ENCODE peak calls at places on chromosome 6, in seven cellular contexts. S, E, V, T, K, R and J are unnamed samples.

GRCh38 chr6:79949235-79949634 is 1.9 kb upstream of the ELOVL4 start:
- DNase-seq in S (peak; percentile 7), E (peak; percentile 45), T (peak; percentile 85), K (peak; percentile 72), V (peak; percentile 79), R (peak; percentile 49), J (peak; percentile 1)

GRCh38 chr6:50655848-50656453 is 57.4 kb upstream of the TFAP2D start:
- DNase-seq in V (peak; percentile 16), E (peak; percentile 21), R (peak; percentile 10), S (no peak), T (no peak), K (no peak), J (peak; percentile 50)

GRCh38 chr6:27239258-27239657 is 8.2 kb upstream of the PRSS16 start:
- DNase-seq in T (no peak), E (no peak), V (no peak), R (no peak), K (no peak), S (no peak), J (no peak)

GRCh38 chr6:134357110-134357509 is 39.2 kb upstream of the SGK1 start:
- DNase-seq in S (no peak), R (no peak), E (no peak), V (no peak), K (no peak), T (no peak), J (no peak)

GRCh38 chr6:5339757-5340156 is 78.4 kb downstream of the FARS2 start:
- DNase-seq in V (no peak), S (no peak), R (no peak), E (no peak), K (no peak), T (no peak), J (no peak)

GRCh38 chr6:25660512-25660911 is 8.5 kb downstream of the SCGN start:
- DNase-seq in R (no peak), K (no peak), V (peak; percentile 75), S (no peak), T (peak; percentile 56), E (peak; percentile 25), J (no peak)

GRCh38 chr6:142856857-142857608 is 87.9 kb downstream of the HIVEP2 start:
- DNase-seq in K (no peak), V (no peak), S (no peak), R (no peak), T (no peak), E (no peak), J (no peak)

GRCh38 chr6:70811788-70812187 is 144.1 kb downstream of the SMAP1 start:
- DNase-seq in E (no peak), V (no peak), R (no peak), K (no peak), S (no peak), T (no peak), J (no peak)

GRCh38 chr6:155404937-155405336 is 50.7 kb downstream of the NOX3 start:
- DNase-seq in R (no peak), E (no peak), V (no peak), K (no peak), T (no peak), S (no peak), J (no peak)

GRCh38 chr6:104184036-104184435 is 675.7 kb downstream of the HACE1 start:
- DNase-seq in E (no peak), K (no peak), S (no peak), R (no peak), T (no peak), V (no peak), J (no peak)

GRCh38 chr6:160457843-160458242 is 109.7 kb downstream of the SLC22A3 start:
- DNase-seq in R (no peak), T (no peak), V (no peak), E (no peak), K (no peak), S (no peak), J (no peak)

GRCh38 chr6:124947821-124948451 is 14.3 kb upstream of the RNF217 start:
- DNase-seq in V (no peak), S (no peak), R (no peak), T (no peak), K (no peak), E (no peak), J (no peak)

GRCh38 chr6:107869871-107870270 is 45.8 kb upstream of the SCML4 start:
- DNase-seq in V (no peak), S (no peak), E (no peak), T (no peak), K (no peak), R (no peak), J (no peak)

GRCh38 chr6:13794184-13794583 is 20.2 kb downstream of the MCUR1 start:
- DNase-seq in K (no peak), T (no peak), E (no peak), R (no peak), V (no peak), S (peak; percentile 63), J (no peak)

GRCh38 chr6:17469006-17469972 is 75.9 kb downstream of the CAP2 start:
- DNase-seq in T (no peak), R (no peak), V (no peak), S (no peak), E (no peak), K (peak; percentile 29), J (peak; percentile 46)

GRCh38 chr6:32954983-32955802 is 2.3 kb upstream of the HLA-DMA start:
- DNase-seq in T (no peak), E (no peak), R (no peak), S (no peak), K (peak; percentile 54), V (peak; percentile 39), J (no peak)

GRCh38 chr6:27019651-27020552 is 227.6 kb upstream of the PRSS16 start:
- DNase-seq in T (peak; percentile 81), E (peak; percentile 94), V (no peak), K (peak; percentile 92), S (peak; percentile 62), R (peak; percentile 87), J (peak; percentile 76)

GRCh38 chr6:36863670-36864540 is 10.7 kb downstream of the PPIL1 start:
- DNase-seq in R (no peak), T (no peak), K (no peak), E (no peak), V (no peak), S (no peak), J (no peak)

GRCh38 chr6:70028246-70028645 is 161.9 kb downstream of the COL19A1 start:
- DNase-seq in S (no peak), T (no peak), E (no peak), V (no peak), R (no peak), K (no peak), J (no peak)

GRCh38 chr6:16239090-16239797 is 857 bp downstream of the GMPR start:
- DNase-seq in S (no peak), E (peak; percentile 55), V (no peak), T (no peak), K (peak; percentile 69), R (peak; percentile 59), J (peak; percentile 68)

GRCh38 chr6:131950767-131951575 is at the start of gene CCN2:
- DNase-seq in K (peak; percentile 96), E (no peak), S (no peak), R (peak; percentile 57), T (peak; percentile 48), V (peak; percentile 100), J (peak; percentile 62)

DNA sequence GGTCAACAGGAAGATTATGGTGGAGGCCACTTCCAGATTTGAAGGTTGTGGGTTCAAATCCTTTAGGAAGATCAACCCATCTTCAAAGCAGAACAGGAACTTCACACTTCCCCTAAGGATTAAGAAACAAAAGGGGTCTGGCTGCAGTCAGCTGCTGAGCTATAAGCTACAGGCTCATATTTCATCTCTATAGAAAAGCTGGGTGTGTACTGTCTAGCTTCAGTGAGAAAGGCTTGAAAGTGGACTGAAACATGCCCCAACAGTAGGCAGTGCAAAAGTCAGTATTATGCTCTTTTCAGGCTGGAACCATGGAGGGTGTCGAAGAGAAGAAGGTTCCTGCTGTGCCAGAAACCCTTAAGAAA is 60.1 kb upstream of the SPDEF start:
- DNase-seq in T (no peak), R (no peak), E (no peak), S (no peak), V (no peak), K (no peak), J (no peak)
- TF ChIP-seq JUND in T (no peak), R (no peak), E (no peak), S (no peak), V (no peak), K (no peak), J (no peak)

GRCh38 chr6:99282479-99283062 is 66.9 kb downstream of the FAXC start:
- DNase-seq in K (no peak), R (peak; percentile 33), E (peak; percentile 18), T (peak; percentile 7), S (no peak), V (no peak), J (no peak)

GRCh38 chr6:99270852-99271251 is 78.6 kb downstream of the FAXC start:
- DNase-seq in E (no peak), S (no peak), V (no peak), K (no peak), R (no peak), T (no peak), J (no peak)

DNA sequence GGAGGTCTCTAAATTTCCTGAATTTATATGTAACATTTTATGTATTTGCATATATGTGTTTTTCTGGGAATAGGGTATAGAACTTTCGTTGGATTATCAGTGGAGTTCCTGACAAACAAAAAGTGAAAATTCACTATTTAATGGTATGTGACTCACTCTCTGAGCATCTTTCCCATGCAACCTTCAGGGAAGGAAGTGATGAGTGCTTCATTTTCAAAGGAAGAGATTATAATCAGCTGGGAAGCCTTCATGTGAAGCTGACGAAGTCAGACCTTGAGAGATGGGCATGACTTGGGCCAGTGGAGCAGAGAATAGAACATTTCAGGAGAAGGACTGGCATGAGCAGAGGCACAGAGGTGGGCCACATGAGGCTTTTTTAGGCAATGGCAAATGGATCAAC is 72.7 kb downstream of the FAXC start:
- DNase-seq in E (no peak), K (no peak), V (no peak), S (no peak), R (no peak), T (no peak), J (no peak)
- TF ChIP-seq JUND in E (no peak), K (no peak), V (no peak), S (no peak), R (no peak), T (no peak), J (no peak)

DNA sequence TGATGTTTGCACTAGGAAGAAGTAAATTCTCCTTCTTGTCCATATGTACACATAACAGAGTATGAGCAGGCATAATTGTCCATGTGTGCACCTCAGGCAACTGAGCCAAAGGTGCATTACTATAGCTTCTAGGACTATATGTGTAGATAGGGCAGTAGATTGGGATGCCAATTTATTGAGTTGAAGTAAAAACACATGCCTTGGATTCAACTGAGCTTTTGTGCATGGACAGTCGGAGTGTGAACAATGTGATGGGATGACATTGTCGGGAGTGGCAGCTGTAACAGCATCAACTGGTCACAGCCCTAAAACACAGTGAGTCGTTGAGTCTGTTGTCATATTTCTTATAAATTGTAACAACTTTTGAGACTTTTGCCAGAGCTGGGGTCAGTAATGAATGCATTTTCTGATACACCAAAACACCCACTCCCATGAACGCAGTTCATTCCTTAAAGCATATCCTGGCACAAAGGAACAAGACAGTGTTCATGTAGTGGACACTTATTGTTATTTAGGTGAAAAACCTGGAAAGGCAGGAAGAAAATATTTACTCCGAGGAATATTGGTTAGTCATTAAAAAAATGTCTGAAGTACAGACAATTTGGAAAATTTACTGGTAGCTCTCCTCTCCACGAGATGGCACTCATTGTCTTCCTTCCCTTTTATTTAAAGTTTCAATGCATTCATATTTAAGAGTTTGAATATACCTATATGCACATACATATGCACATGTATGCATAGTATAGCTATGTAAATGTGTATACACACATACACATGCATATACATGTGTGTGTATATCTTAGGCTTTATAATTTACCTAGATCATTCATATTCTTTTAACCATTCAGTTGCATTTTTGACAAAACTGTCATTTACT is 302.0 kb upstream of the STXBP5 start:
- DNase-seq in K (no peak), T (no peak), R (no peak), V (peak; percentile 10), S (no peak), E (no peak), J (no peak)
- TF ChIP-seq JUND in K (no peak), T (no peak), R (no peak), V (no peak), S (no peak), E (no peak), J (no peak)

GRCh38 chr6:166032366-166033171 is 135.1 kb downstream of the TBXT start:
- DNase-seq in K (peak; percentile 59), V (no peak), R (peak; percentile 30), S (no peak), T (peak; percentile 47), E (no peak), J (peak; percentile 58)
- TF ChIP-seq JUND in K (no peak), V (no peak), R (no peak), S (no peak), T (no peak), E (no peak), J (no peak)